ENCODE peak calls at places on chromosomes 5 and 9, in eight cellular contexts. V, Q, U, G, A, R, W and O are unnamed samples.

GRCh38 chr9:68949271-68950000 is 64.5 kb downstream of the PRKACG start:
- DNase-seq in U (no peak), Q (no peak), R (no peak), G (no peak), V (no peak), W (no peak), A (no peak), O (no peak)

GRCh38 chr9:89234636-89235035 is 56.0 kb upstream of the SHC3 start:
- DNase-seq in G (peak; percentile 22), W (no peak), U (no peak), A (no peak), Q (peak; percentile 63), R (no peak), V (no peak), O (no peak)

GRCh38 chr9:127910613-127911205 is 6.1 kb downstream of the ST6GALNAC4 start:
- DNase-seq in A (no peak), R (no peak), W (peak; percentile 74), U (no peak), V (peak; percentile 84), G (no peak), Q (no peak), O (no peak)

GRCh38 chr5:34484190-34484589 is 171.9 kb upstream of the RAI14 start:
- DNase-seq in R (no peak), W (no peak), V (no peak), Q (no peak), A (no peak), U (no peak), G (no peak), O (no peak)

GRCh38 chr5:170418736-170419135 is 29.6 kb upstream of the KCNMB1 start:
- DNase-seq in G (no peak), W (no peak), U (no peak), Q (no peak), R (no peak), V (no peak), A (no peak), O (no peak)

GRCh38 chr9:29456940-29457339 is 1883.7 kb upstream of the C9orf72 start:
- DNase-seq in V (no peak), W (no peak), R (no peak), Q (no peak), U (no peak), A (no peak), G (no peak), O (no peak)

GRCh38 chr5:66247176-66247960 is 103.3 kb downstream of the SREK1 start:
- DNase-seq in A (no peak), R (no peak), G (no peak), V (no peak), W (no peak), U (no peak), Q (no peak), O (no peak)

GRCh38 chr5:34499001-34499734 is 157.0 kb upstream of the RAI14 start:
- DNase-seq in W (peak; percentile 70), Q (no peak), V (no peak), U (no peak), A (peak; percentile 8), R (no peak), G (no peak), O (no peak)

GRCh38 chr5:126868961-126869451 is 92.1 kb downstream of the LMNB1 start:
- DNase-seq in W (no peak), U (no peak), R (peak; percentile 23), Q (no peak), A (no peak), V (peak; percentile 39), G (no peak), O (no peak)

GRCh38 chr5:97229688-97230285 is 46.7 kb upstream of the RIOK2 start:
- DNase-seq in U (no peak), W (no peak), V (no peak), R (no peak), A (no peak), Q (no peak), G (no peak), O (no peak)

GRCh38 chr5:141914154-141914743 is 9.4 kb upstream of the DELE1 start:
- DNase-seq in V (peak; percentile 20), G (no peak), R (peak; percentile 76), W (no peak), Q (peak; percentile 79), U (no peak), A (no peak), O (no peak)

GRCh38 chr5:74384851-74385250 is 255.7 kb downstream of the ENC1 start:
- DNase-seq in G (no peak), Q (no peak), A (no peak), V (no peak), U (no peak), W (no peak), R (no peak), O (no peak)

GRCh38 chr5:179051784-179052183 is 8.4 kb upstream of the ZNF354C start:
- DNase-seq in G (no peak), W (no peak), A (no peak), Q (peak; percentile 56), U (no peak), V (no peak), R (no peak), O (no peak)

GRCh38 chr9:26165426-26165825 is 487.2 kb upstream of the TUSC1 start:
- DNase-seq in Q (no peak), U (no peak), A (no peak), V (no peak), R (no peak), G (no peak), W (no peak), O (no peak)

GRCh38 chr5:57779383-57780223 is 297.0 kb upstream of the ACTBL2 start:
- DNase-seq in V (peak; percentile 60), U (no peak), W (peak; percentile 70), R (peak; percentile 0), G (peak; percentile 47), Q (no peak), A (no peak), O (no peak)

GRCh38 chr5:18113724-18114123 is 479.5 kb downstream of the TAF11L14 start:
- DNase-seq in V (peak; percentile 32), Q (no peak), W (no peak), U (no peak), R (no peak), G (no peak), A (no peak), O (no peak)

GRCh38 chr9:32579706-32580331 is 6.9 kb upstream of the NDUFB6 start:
- DNase-seq in Q (peak; percentile 66), G (peak; percentile 46), W (no peak), A (peak; percentile 68), R (peak; percentile 44), V (peak; percentile 55), U (peak; percentile 49), O (peak; percentile 74)

GRCh38 chr5:176418251-176418650 is 1.9 kb upstream of the CLTB start:
- DNase-seq in A (no peak), G (no peak), R (no peak), V (no peak), U (no peak), Q (no peak), W (no peak), O (no peak)